ENCODE peak calls at places on chromosomes 1 and 21, in five cellular contexts. C is mesenchymal stem cell, L is left ventricle myocardium inferior, Z is PC-3, Q is H7. F is an unnamed sample.
A peak's percentile ranks its signal among the peaks of the same experiment; 100 is the strongest.

GRCh38 chr1:17040135-17040534 is 13.7 kb downstream of the SDHB start:
- DNase-seq in C (no peak), Q (no peak), L (no peak), Z (no peak), F (no peak)

GRCh38 chr1:20597650-20598049 is 8.8 kb downstream of the CDA start:
- DNase-seq in Z (no peak), Q (no peak), C (no peak), L (no peak), F (no peak)

GRCh38 chr1:17875171-17875881 is 120.2 kb downstream of the ACTL8 start:
- DNase-seq in C (peak; percentile 54), Q (no peak), Z (peak; percentile 56), L (no peak), F (no peak)

GRCh38 chr1:81021134-81021533 is 779.6 kb upstream of the ADGRL2 start:
- DNase-seq in C (no peak), Q (no peak), L (no peak), Z (no peak), F (no peak)

GRCh38 chr1:228004887-228005462 is 1.8 kb upstream of the WNT3A start:
- DNase-seq in C (no peak), Z (no peak), L (no peak), Q (peak; percentile 89), F (no peak)

GRCh38 chr1:162696286-162696862 is 64.1 kb downstream of the DDR2 start:
- DNase-seq in Z (peak; percentile 93), Q (peak; percentile 49), L (peak; percentile 78), C (peak; percentile 93), F (no peak)

GRCh38 chr1:184222561-184223157 is 164.2 kb upstream of the C1orf21 start:
- DNase-seq in Z (peak; percentile 64), L (no peak), Q (peak; percentile 68), C (peak; percentile 53), F (peak; percentile 52)

GRCh38 chr1:14894811-14895524 is 258.6 kb upstream of the TMEM51 start:
- DNase-seq in L (no peak), Z (peak; percentile 67), Q (no peak), C (no peak), F (no peak)

GRCh38 chr1:5992814-5993552 is 758 bp upstream of the NPHP4 start:
- DNase-seq in Q (peak; percentile 87), C (peak; percentile 9), L (no peak), Z (peak; percentile 24), F (peak; percentile 32)

GRCh38 chr1:15258828-15259588 is 12.0 kb downstream of the FHAD1 start:
- DNase-seq in Z (no peak), C (no peak), L (no peak), Q (no peak), F (no peak)

GRCh38 chr1:97820470-97821188 is 100.2 kb downstream of the DPYD start:
- DNase-seq in C (peak; percentile 57), L (no peak), Q (no peak), Z (peak; percentile 76), F (peak; percentile 37)

GRCh38 chr1:57927003-57927402 is 503.1 kb upstream of the DAB1 start:
- DNase-seq in C (no peak), Z (no peak), L (no peak), Q (no peak), F (no peak)

GRCh38 chr1:1189071-1189470 is 15.4 kb downstream of the TTLL10 start:
- DNase-seq in C (no peak), Z (no peak), L (no peak), Q (no peak), F (no peak)

GRCh38 chr21:41777934-41778815 is 11.3 kb upstream of the RIPK4 start:
- DNase-seq in C (peak; percentile 75), Z (peak; percentile 96), L (peak; percentile 85), Q (peak; percentile 92), F (peak; percentile 23)

GRCh38 chr1:168637350-168637991 is 61.1 kb downstream of the XCL1 start:
- DNase-seq in Q (peak; percentile 33), L (no peak), C (peak; percentile 29), Z (peak; percentile 60), F (peak; percentile 64)

GRCh38 chr1:111596499-111596898 is 23.1 kb upstream of the RAP1A start:
- DNase-seq in C (no peak), Z (no peak), L (no peak), Q (no peak), F (peak; percentile 85)

GRCh38 chr21:34822957-34823356 is 154.2 kb downstream of the CLIC6 start:
- DNase-seq in L (no peak), Z (peak; percentile 72), C (peak; percentile 66), Q (no peak), F (no peak)

GRCh38 chr1:107093385-107093784 is 36.9 kb downstream of the PRMT6 start:
- DNase-seq in Q (no peak), Z (no peak), L (no peak), C (no peak), F (no peak)

GRCh38 chr1:111948209-111949131 is 41.0 kb downstream of the KCND3 start:
- DNase-seq in C (no peak), L (peak; percentile 67), Z (peak; percentile 46), Q (peak; percentile 72), F (no peak)

GRCh38 chr1:43779266-43779665 is 71.9 kb downstream of the ST3GAL3 start:
- DNase-seq in L (no peak), Z (no peak), Q (no peak), C (no peak), F (no peak)

GRCh38 chr1:202645097-202645476 is 65.2 kb downstream of the SYT2 start:
- DNase-seq in L (no peak), C (no peak), Q (no peak), Z (no peak), F (no peak)
- H3K4me3 ChIP-seq in L (no peak overlapping the region), C (no peak overlapping the region), Q (no peak overlapping the region), Z (no peak overlapping the region), F (no peak overlapping the region)

DNA sequence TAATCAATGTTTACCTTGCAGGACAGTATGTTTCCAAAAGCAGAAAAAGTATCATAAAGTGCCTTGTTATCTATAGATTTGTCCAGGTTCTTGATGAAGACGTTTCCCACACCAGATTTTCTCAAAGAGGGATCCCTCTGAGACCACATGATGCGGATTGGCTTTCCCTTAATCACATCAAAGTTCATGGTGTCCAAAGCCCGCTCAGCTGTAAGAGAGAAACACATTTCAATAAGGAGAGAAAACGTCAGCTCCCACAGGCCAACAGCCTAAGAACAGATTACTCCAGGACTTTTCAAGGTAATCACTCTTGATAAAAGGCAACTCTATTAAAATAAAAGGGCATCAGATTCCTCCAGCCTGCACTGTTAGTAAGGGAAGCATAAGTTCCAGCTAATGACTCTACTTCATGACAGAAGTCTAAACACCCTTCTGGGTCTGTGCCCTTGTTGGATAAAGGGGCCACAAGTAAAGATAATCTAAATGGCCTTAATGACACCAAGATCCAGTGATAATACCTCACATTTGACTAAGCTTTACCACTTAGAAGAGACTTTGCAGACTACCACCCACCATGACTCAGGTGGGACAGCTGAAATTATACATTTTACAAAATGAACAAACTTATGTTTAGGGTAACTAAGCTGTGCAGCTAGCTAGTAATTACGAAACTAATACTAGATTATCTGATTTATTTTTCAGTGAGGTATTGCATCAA is 4.1 kb downstream of the PABPC4 start:
- DNase-seq in Q (peak; percentile 21), L (no peak), C (no peak), Z (no peak), F (no peak)
- H3K4me3 ChIP-seq in Q (no peak overlapping the region), L (peak overlapping the region; percentile 85), C (no peak overlapping the region), Z (peak overlapping the region; percentile 92), F (peak overlapping the region; percentile 57)

GRCh38 chr1:224380003-224380402 is 23.3 kb downstream of the CNIH4 start:
- DNase-seq in Q (no peak), Z (no peak), L (no peak), C (no peak), F (peak; percentile 68)
- H3K4me3 ChIP-seq in Q (no peak overlapping the region), Z (no peak overlapping the region), L (no peak overlapping the region), C (no peak overlapping the region), F (no peak overlapping the region)

GRCh38 chr21:45473496-45474322 is 68.5 kb downstream of the SLC19A1 start:
- DNase-seq in C (peak; percentile 33), L (no peak), Z (no peak), Q (no peak), F (no peak)
- H3K4me3 ChIP-seq in C (no peak overlapping the region), L (no peak overlapping the region), Z (no peak overlapping the region), Q (no peak overlapping the region), F (no peak overlapping the region)

DNA sequence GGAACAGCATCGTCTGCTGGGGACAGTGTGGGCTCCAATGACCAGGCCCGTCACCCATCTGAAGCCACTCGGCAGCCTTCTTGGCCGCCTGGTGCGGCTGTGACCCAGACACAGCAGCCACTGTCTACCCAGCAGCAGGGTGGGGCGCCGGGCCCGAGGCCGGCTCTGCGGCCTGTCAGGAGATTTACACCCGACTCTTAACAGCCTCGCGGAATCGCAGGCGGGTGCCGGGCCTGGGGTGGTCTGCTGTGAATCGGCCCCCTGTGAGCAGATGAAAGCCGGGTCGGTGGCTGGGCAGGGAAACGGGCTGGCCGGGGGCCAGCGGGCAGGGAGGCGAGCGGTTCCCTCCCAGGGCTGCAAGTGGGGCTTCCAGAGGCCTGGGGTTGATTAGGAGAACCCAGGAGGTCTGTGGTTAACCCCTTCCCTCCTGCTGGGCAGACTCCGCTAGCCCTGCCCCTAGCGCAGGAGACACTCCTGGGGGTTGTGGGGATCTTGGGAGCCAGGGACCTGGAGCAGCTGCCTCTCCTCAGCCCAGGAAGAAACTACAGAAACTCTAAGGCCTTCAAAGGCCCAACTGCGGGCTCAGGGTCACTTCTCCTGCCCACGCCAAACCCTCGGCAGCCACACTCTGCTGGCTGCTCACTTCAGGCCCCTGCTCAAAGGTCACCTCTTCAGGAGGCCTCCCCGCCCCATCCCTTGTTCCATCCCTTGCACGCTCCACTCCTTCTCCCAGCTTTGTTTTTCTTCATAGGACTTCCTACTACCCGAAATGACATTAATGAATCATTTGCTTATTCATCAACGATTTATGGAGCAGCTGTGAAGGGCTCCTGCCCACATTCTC is 15.6 kb downstream of the RUNX3 start:
- DNase-seq in L (no peak), Z (peak; percentile 28), Q (peak; percentile 64), C (peak; percentile 64), F (no peak)
- H3K4me3 ChIP-seq in L (no peak overlapping the region), Z (no peak overlapping the region), Q (no peak overlapping the region), C (no peak overlapping the region), F (no peak overlapping the region)

DNA sequence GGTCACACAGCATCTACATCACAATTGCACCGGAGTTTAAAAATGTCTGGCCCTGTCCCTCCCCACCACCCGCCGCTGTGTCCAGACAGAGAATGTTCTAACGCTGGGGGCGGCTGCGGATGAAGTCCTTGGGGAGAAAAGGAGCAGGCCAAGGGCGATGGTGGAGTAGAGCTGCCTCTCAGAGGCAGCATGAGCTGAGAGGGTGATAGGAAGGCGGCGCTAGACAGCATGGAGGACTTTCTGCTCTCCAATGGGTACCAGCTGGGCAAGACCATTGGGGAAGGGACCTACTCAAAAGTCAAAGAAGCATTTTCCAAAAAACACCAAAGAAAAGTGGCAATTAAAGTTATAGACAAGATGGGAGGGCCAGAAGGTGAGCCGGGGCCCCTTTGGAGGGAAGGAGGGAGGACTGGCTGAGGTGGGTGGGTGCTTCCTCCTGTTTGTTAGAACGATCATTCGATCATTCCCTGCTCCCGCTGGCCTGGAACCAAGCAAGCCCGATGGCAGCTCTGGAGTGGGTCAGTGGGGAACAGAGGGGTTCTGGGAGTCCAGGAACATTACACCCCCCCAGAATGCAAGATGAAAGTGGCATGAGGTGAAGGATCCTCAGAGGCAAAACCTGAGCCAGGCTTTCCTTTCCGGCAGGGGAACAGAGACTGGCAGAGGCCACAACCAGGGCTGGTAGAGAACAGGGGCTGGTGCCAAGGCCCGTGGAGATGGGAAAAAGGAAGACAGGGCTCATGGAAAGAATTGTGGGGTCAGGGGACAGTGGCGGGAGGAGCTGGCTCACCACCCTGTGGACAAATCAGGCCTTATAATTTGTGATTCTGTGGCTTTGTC is at the start of the genes FAM229A and TSSK3:
- DNase-seq in Q (no peak), C (no peak), L (peak; percentile 25), Z (no peak), F (no peak)
- H3K4me3 ChIP-seq in Q (peak within 1 kb of the TSS; percentile 45), C (peak within 1 kb of the TSS; percentile 39), L (peak within 1 kb of the TSS; percentile 66), Z (peak within 1 kb of the TSS; percentile 51), F (peak within 1 kb of the TSS; percentile 29)

F was measured in GM12865.